ENCODE peak calls at places on chromosomes 11 and 22, in eight cellular contexts. X is mesothelial cell of epicardium, H is cardiac fibroblast, O is uterus, K is HCT116, Z is AG09309, Q is omental fat pad, C is left ventricle myocardium inferior. P is an unnamed sample.

GRCh38 chr11:108654994-108655631 is 9.8 kb upstream of the DDX10 start:
- DNase-seq in Q (no peak), X (no peak), K (peak), H (peak), O (peak), C (no peak), Z (no peak), P (no peak)

GRCh38 chr11:35005156-35005780 is 88.8 kb downstream of the PDHX start:
- DNase-seq in K (no peak), O (no peak), C (no peak), Z (no peak), X (no peak), H (no peak), Q (no peak), P (no peak)

GRCh38 chr11:73999581-74000306 is 9.1 kb downstream of the UCP3 start:
- DNase-seq in Z (no peak), X (no peak), O (no peak), C (no peak), H (no peak), Q (no peak), K (no peak), P (no peak)

GRCh38 chr22:44131412-44131811 is 49.3 kb upstream of the PARVG start:
- DNase-seq in Z (no peak), K (no peak), C (no peak), H (no peak), X (no peak), O (no peak), Q (no peak), P (no peak)

GRCh38 chr22:20536590-20537324 is 29.3 kb downstream of the MED15 start:
- DNase-seq in O (no peak), Z (no peak), Q (no peak), X (no peak), K (no peak), H (no peak), C (peak), P (no peak)

GRCh38 chr11:9263840-9264380 is 1.2 kb downstream of the DENND5A start:
- DNase-seq in Z (no peak), H (peak), Q (no peak), O (no peak), X (no peak), C (no peak), K (no peak), P (no peak)

GRCh38 chr11:35785287-35786167 is 123.0 kb downstream of the TRIM44 start:
- DNase-seq in C (no peak), O (no peak), K (no peak), Q (no peak), H (no peak), X (no peak), Z (no peak), P (no peak)

GRCh38 chr11:104163100-104164027 is 583 bp downstream of the PDGFD start:
- DNase-seq in C (peak), Q (no peak), Z (no peak), X (no peak), O (no peak), H (peak), K (no peak), P (no peak)

GRCh38 chr11:108786281-108786990 is 121.6 kb downstream of the DDX10 start:
- DNase-seq in C (no peak), H (no peak), K (no peak), O (no peak), X (no peak), Z (no peak), Q (no peak), P (no peak)

GRCh38 chr11:106495046-106495445 is 417.6 kb downstream of the AASDHPPT start:
- DNase-seq in O (no peak), Z (no peak), C (no peak), H (no peak), K (no peak), X (no peak), Q (no peak), P (no peak)

GRCh38 chr11:110519816-110520215 is 90.1 kb downstream of the FDX1 start:
- DNase-seq in X (no peak), C (no peak), Q (no peak), O (no peak), K (no peak), Z (no peak), H (no peak), P (no peak)

GRCh38 chr11:68978931-68979591 is 1.7 kb downstream of the MRGPRD start:
- DNase-seq in X (no peak), Q (no peak), C (no peak), K (no peak), O (no peak), Z (no peak), H (no peak), P (no peak)

GRCh38 chr11:111012497-111012896 is 233.0 kb upstream of the POU2AF2 start:
- DNase-seq in Z (no peak), K (no peak), H (no peak), Q (no peak), X (no peak), C (no peak), O (no peak), P (no peak)

GRCh38 chr11:35524780-35525179 is 636 bp downstream of the PAMR1 start:
- DNase-seq in C (no peak), H (peak), X (no peak), Q (no peak), Z (no peak), K (no peak), O (no peak), P (no peak)

GRCh38 chr11:96241351-96241841 is 101.6 kb downstream of the MAML2 start:
- DNase-seq in H (no peak), C (no peak), O (no peak), Z (no peak), X (no peak), K (no peak), Q (no peak), P (no peak)

GRCh38 chr11:7030836-7031235 is 10.6 kb downstream of the NLRP14 start:
- DNase-seq in O (no peak), Q (no peak), C (no peak), Z (no peak), X (no peak), H (no peak), K (no peak), P (no peak)

GRCh38 chr11:68037481-68038225 is 1.2 kb upstream of the TCIRG1 start:
- DNase-seq in K (no peak), O (no peak), H (no peak), Q (no peak), X (no peak), Z (no peak), C (no peak), P (no peak)

GRCh38 chr11:75144716-75145014 is 6.2 kb upstream of the SLCO2B1 start:
- DNase-seq in C (no peak), X (no peak), H (no peak), Z (no peak), Q (no peak), K (no peak), O (no peak), P (no peak)
- TF ChIP-seq CTCF in C (no peak), X (no peak), H (no peak), Z (no peak), Q (no peak), K (no peak), O (no peak), P (no peak)

GRCh38 chr11:17762309-17762974 is 27.9 kb downstream of the KCNC1 start:
- DNase-seq in X (no peak), H (no peak), Z (no peak), C (no peak), K (peak), O (no peak), Q (no peak), P (no peak)
- TF ChIP-seq CTCF in X (no peak), H (no peak), Z (no peak), C (no peak), K (peak), O (no peak), Q (no peak), P (no peak)

GRCh38 chr11:13355191-13355590 is 77.6 kb downstream of the BMAL1 start:
- DNase-seq in H (no peak), Q (no peak), Z (no peak), C (no peak), K (no peak), X (no peak), O (no peak), P (no peak)

GRCh38 chr11:13357232-13357631 is 79.6 kb downstream of the BMAL1 start:
- DNase-seq in Z (no peak), O (no peak), X (no peak), Q (no peak), K (no peak), C (no peak), H (no peak), P (no peak)

GRCh38 chr11:13358871-13359270 is 81.3 kb downstream of the BMAL1 start:
- DNase-seq in K (no peak), H (no peak), Q (no peak), O (no peak), Z (no peak), C (no peak), X (no peak), P (no peak)

GRCh38 chr11:13352711-13353110 is 75.1 kb downstream of the BMAL1 start:
- DNase-seq in X (no peak), O (no peak), K (no peak), Z (no peak), Q (no peak), H (no peak), C (no peak), P (no peak)

GRCh38 chr11:13354335-13354734 is 76.7 kb downstream of the BMAL1 start:
- DNase-seq in H (peak), X (no peak), K (no peak), C (no peak), Q (no peak), Z (no peak), O (no peak), P (no peak)
- TF ChIP-seq CTCF in H (peak), X (no peak), K (peak), C (peak), Q (no peak), Z (peak), O (no peak), P (no peak)

DNA sequence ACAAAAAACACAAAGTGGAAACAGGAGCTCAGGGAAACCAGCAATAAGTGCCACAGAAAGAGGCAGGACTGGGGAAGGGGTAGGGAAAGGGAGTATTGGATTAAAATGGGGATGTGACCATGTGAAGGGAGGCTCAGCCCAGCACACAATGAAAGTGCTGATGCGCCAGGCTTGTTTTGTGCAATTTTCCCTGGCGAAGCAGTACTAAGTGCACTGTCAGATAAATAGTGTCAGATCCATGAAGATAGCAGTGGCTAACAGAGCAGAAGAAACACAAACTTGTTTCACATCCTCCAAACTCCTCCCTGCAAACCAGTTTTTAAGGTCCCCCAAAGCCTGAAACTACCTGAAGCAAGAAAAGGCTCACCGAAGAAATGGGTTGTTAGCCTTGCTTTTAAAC is 50.7 kb upstream of the RAPSN start:
- DNase-seq in Q (no peak), Z (no peak), O (no peak), H (no peak), C (no peak), K (no peak), X (no peak), P (no peak)
- TF ChIP-seq CTCF in Q (no peak), Z (no peak), O (no peak), H (no peak), C (no peak), K (no peak), X (no peak), P (no peak)

DNA sequence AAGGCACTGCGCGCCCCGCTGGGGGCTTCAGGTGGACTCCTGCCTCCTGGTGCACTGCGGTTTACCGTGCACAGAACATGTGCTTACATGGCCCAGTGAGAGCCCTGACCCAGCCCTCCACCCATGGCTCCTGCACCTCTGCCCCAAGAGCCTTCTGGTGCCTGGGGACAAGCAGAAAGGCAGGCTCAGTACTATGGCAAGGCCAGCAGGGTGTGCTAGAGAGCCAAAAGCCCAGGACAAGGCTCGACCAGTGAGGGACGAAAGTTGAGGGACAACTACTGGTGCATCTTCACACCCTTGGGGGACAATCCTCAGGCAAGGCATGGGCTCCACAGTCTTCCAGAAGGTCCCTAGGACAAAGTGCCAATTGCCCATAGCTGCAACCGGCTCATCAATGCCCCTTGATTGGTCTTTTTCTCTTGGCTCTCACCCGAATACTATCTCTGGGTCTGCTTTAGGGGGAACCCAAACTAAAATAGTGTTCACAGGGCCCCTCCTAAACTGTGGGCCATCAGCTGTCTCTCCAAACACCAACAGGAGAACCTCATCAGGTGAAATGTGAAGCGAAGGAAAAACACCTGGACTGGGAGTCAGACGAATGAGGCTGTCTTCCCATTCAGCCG is 13.5 kb downstream of the PGA5 start:
- DNase-seq in X (no peak), H (peak), K (peak), C (peak), Z (no peak), Q (no peak), O (peak), P (peak)
- TF ChIP-seq CTCF in X (peak), H (peak), K (peak), C (peak), Z (peak), Q (peak), O (peak), P (no peak)

GRCh38 chr11:77173494-77173893 is 45.4 kb downstream of the MYO7A start:
- DNase-seq in X (no peak), Q (no peak), C (no peak), O (no peak), Z (no peak), H (no peak), K (no peak), P (no peak)

GRCh38 chr11:77171885-77172665 is 44.0 kb downstream of the MYO7A start:
- DNase-seq in C (no peak), X (no peak), H (no peak), Q (no peak), K (no peak), Z (no peak), O (no peak), P (no peak)

GRCh38 chr11:77170107-77170506 is 42.1 kb downstream of the MYO7A start:
- DNase-seq in X (no peak), Q (no peak), K (no peak), C (no peak), H (no peak), O (no peak), Z (no peak), P (no peak)

GRCh38 chr11:77172666-77172982 is 44.6 kb downstream of the MYO7A start:
- DNase-seq in Z (no peak), C (no peak), O (no peak), K (no peak), Q (no peak), X (no peak), H (no peak), P (no peak)

GRCh38 chr11:77171254-77171653 is 43.2 kb downstream of the MYO7A start:
- DNase-seq in X (no peak), O (no peak), H (no peak), Q (no peak), Z (no peak), C (no peak), K (no peak), P (no peak)
- TF ChIP-seq CTCF in X (no peak), O (no peak), H (no peak), Q (no peak), Z (no peak), C (no peak), K (no peak), P (no peak)